ENCODE peak calls at places on chromosome 22, in six cellular contexts. K is PC-3, J is HFF-Myc, M is AG09309, Q is adrenal gland, B is heart right ventricle. V is an unnamed sample.

GRCh38 chr22:42174062-42174461 is 43.5 kb upstream of the CYP2D6 start:
- DNase-seq in K (no peak), J (peak; percentile 63), M (no peak), Q (no peak), B (no peak), V (peak; percentile 12)

GRCh38 chr22:25232301-25232700 is 12.9 kb downstream of the CRYBB2 start:
- DNase-seq in K (no peak), J (no peak), M (no peak), Q (no peak), B (no peak), V (no peak)

GRCh38 chr22:20243545-20244249 is 24.4 kb downstream of the RTN4R start:
- DNase-seq in K (peak; percentile 54), J (no peak), M (peak; percentile 14), Q (peak; percentile 86), B (peak; percentile 84), V (peak; percentile 22)

GRCh38 chr22:38305481-38306448 is 11.5 kb downstream of the CSNK1E start:
- DNase-seq in K (no peak), J (no peak), M (no peak), Q (no peak), B (no peak), V (no peak)

GRCh38 chr22:49021097-49021925 is 806.4 kb downstream of the BRD1 start:
- DNase-seq in K (no peak), J (no peak), M (no peak), Q (no peak), B (no peak), V (no peak)

GRCh38 chr22:47196881-47197701 is 434.6 kb downstream of the TBC1D22A start:
- DNase-seq in K (no peak), J (no peak), M (no peak), Q (peak; percentile 33), B (no peak), V (no peak)

GRCh38 chr22:11253000-11253511 is 4274.9 kb upstream of the OR11H1 start:
- DNase-seq in K (peak; percentile 1), J (no peak), M (no peak), Q (no peak), B (peak; percentile 2), V (no peak)

GRCh38 chr22:24601217-24602104 is 1.5 kb upstream of the GGT1 start:
- DNase-seq in K (no peak), J (no peak), M (no peak), Q (peak; percentile 79), B (no peak), V (no peak)

GRCh38 chr22:20509344-20510047 is 2.1 kb downstream of the MED15 start:
- DNase-seq in K (peak; percentile 80), J (peak; percentile 78), M (peak; percentile 76), Q (peak; percentile 97), B (peak; percentile 90), V (peak; percentile 83)

GRCh38 chr22:48367731-48368130 is 1459.9 kb downstream of the BRD1 start:
- DNase-seq in K (no peak), J (no peak), M (no peak), Q (no peak), B (no peak), V (no peak)

GRCh38 chr22:17917490-17917983 is 106.8 kb downstream of the MICAL3 start:
- DNase-seq in K (peak; percentile 49), J (no peak), M (no peak), Q (peak; percentile 55), B (no peak), V (no peak)

GRCh38 chr22:30221121-30221992 is 25.2 kb downstream of the LIF start:
- DNase-seq in K (no peak), J (no peak), M (no peak), Q (no peak), B (no peak), V (no peak)

GRCh38 chr22:30823015-30823370 is 128.3 kb downstream of the OSBP2 start:
- DNase-seq in K (peak; percentile 47), J (no peak), M (no peak), Q (no peak), B (no peak), V (no peak)

GRCh38 chr22:42473484-42474193 is 41.4 kb upstream of the NFAM1 start:
- DNase-seq in K (peak; percentile 56), J (peak; percentile 39), M (peak; percentile 20), Q (no peak), B (peak; percentile 12), V (peak; percentile 36)

GRCh38 chr22:47465222-47465621 is 702.8 kb downstream of the TBC1D22A start:
- DNase-seq in K (no peak), J (no peak), M (no peak), Q (no peak), B (no peak), V (no peak)

GRCh38 chr22:24819941-24820461 is 14.0 kb downstream of the SGSM1 start:
- DNase-seq in K (peak; percentile 4), J (no peak), M (no peak), Q (peak; percentile 57), B (peak; percentile 63), V (no peak)

GRCh38 chr22:43186272-43187170 is at the start of gene TTLL12:
- DNase-seq in K (peak; percentile 23), J (no peak), M (no peak), Q (no peak), B (peak; percentile 50), V (no peak)

GRCh38 chr22:43404673-43405385 is 7.0 kb upstream of the MPPED1 start:
- DNase-seq in K (no peak), J (no peak), M (no peak), Q (no peak), B (no peak), V (no peak)

GRCh38 chr22:25192406-25192805 is 7.3 kb upstream of the CRYBB3 start:
- DNase-seq in K (no peak), J (no peak), M (no peak), Q (no peak), B (no peak), V (no peak)

GRCh38 chr22:21837184-21837979 is 30.1 kb downstream of the MAPK1 start:
- DNase-seq in K (peak; percentile 64), J (peak; percentile 69), M (peak; percentile 53), Q (no peak), B (peak; percentile 42), V (peak; percentile 69)

GRCh38 chr22:44669725-44670027 is 32.3 kb upstream of the PRR5 start:
- DNase-seq in K (no peak), J (no peak), M (no peak), Q (no peak), B (no peak), V (no peak)
- TF ChIP-seq CTCF in K (peak; percentile 36), J (peak; percentile 70), M (peak; percentile 71), Q (peak; percentile 33), B (no peak), V (peak; percentile 46)

GRCh38 chr22:36998620-36999351 is 20.5 kb downstream of the TST start:
- DNase-seq in K (no peak), J (no peak), M (no peak), Q (no peak), B (no peak), V (no peak)
- H3K4me3 ChIP-seq in K (no peak overlapping the region), J (no peak overlapping the region), M (no peak overlapping the region), Q (no peak overlapping the region), B (no peak overlapping the region), V (no peak overlapping the region)

GRCh38 chr22:50184004-50184461 is 1.7 kb upstream of the TRABD start:
- DNase-seq in K (peak; percentile 13), J (no peak), M (no peak), Q (peak; percentile 81), B (peak; percentile 78), V (no peak)
- TF ChIP-seq CTCF in K (no peak), J (no peak), M (no peak), Q (no peak), B (no peak), V (no peak)

DNA sequence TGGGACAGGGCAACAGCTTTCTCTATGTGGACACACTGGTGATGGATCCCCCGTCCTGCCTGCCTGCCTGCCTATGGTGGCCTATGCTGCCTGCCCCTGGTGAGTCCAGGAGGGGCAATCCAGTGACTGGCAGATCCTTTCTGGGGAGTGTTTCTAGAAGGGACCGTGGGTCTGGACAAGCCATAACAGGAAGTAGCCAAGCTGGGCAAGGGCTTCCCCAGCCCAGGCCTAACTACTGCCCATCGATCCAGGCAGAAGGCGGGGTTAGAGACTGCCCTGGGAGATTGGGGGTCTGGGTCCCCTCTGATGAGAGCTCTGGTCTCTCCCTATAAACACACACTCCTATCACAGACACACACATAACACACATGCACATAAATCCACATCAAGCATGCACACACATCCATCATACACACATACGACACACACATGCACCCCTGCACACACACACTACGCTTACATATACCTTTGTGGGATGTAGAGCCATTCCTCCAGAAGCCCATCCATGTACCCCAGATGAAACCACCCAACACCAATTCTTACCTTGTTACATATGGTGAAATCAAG is 996 bp upstream of the EMID1 start:
- DNase-seq in K (no peak), J (no peak), M (no peak), Q (no peak), B (no peak), V (no peak)
- H3K4me3 ChIP-seq in K (no peak overlapping the region), J (no peak overlapping the region), M (no peak overlapping the region), Q (peak overlapping the region; percentile 90), B (no peak overlapping the region), V (no peak overlapping the region)

DNA sequence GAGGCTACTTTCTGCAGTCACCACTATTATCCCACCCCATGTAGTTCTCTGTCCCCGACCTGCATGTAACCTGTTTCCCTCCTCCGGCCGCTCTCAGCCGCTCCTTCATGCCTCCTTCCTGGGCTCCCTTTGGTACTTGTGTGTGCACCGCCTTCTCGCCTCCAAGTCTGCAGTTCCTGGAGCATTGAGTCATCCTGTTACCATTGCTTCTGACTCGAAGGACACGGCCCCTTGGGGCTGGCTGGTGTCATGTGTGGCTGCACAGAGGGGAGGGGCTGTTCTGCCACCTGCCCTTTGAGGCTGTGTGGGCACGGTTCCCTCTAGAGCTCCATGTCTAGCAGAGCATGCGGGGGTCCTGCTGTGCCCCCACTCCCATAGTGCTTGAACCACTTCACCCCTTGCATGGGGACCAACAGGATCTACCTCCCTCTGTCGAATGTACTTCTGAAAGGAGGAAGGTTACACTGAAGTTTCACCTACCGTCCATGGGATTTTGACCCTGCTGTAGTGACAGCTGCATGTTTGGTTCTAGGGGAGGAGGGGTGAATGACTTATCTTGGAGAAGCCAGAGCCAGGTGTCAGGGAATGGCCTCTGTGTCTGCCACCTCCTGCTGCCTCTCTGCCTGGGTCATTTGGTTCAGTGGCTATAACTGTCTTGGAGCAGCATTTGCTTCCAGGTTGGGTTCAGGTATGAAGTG is 39.6 kb downstream of the BCR start:
- DNase-seq in K (peak; percentile 27), J (no peak), M (no peak), Q (peak; percentile 84), B (no peak), V (no peak)
- TF ChIP-seq CTCF in K (no peak), J (no peak), M (no peak), Q (no peak), B (no peak), V (no peak)

GRCh38 chr22:39315389-39315788 is 4.0 kb downstream of the RPL3 start:
- DNase-seq in K (no peak), J (no peak), M (no peak), Q (peak; percentile 86), B (no peak), V (no peak)
- H3K4me3 ChIP-seq in K (peak overlapping the region; percentile 97), J (peak overlapping the region; percentile 98), M (peak overlapping the region; percentile 55), Q (no peak overlapping the region), B (no peak overlapping the region), V (peak overlapping the region; percentile 88)

GRCh38 chr22:46078241-46079092 is 71.9 kb upstream of the PPARA start:
- DNase-seq in K (peak; percentile 88), J (no peak), M (peak; percentile 69), Q (peak; percentile 91), B (peak; percentile 80), V (no peak)
- TF ChIP-seq CTCF in K (no peak), J (no peak), M (peak; percentile 7), Q (no peak), B (no peak), V (no peak)